ENCODE peak calls at places on chromosomes 5 and 9, in five cellular contexts. One of them, this sample, is unnamed. For H3K9me3, the result is how much of the 10 kb centered on the place peaks cover.

GRCh38 chr5:16081376-16081775 is 98.2 kb downstream of the MARCHF11 start:
- DNase-seq in H9: no peak
- DNase-seq in uterus: no peak
- DNase-seq in esophagus squamous epithelium: no peak
- DNase-seq in right lobe of liver: no peak
- DNase-seq in this sample: no peak

GRCh38 chr5:124871299-124871698 is 124.9 kb upstream of the ZNF608 start:
- DNase-seq in H9: no peak
- DNase-seq in uterus: no peak
- DNase-seq in esophagus squamous epithelium: no peak
- DNase-seq in right lobe of liver: no peak
- DNase-seq in this sample: no peak

GRCh38 chr5:171442287-171443042 is 23.0 kb downstream of the FGF18 start:
- DNase-seq in H9: no peak
- DNase-seq in uterus: no peak
- DNase-seq in esophagus squamous epithelium: no peak
- DNase-seq in right lobe of liver: no peak
- DNase-seq in this sample: no peak

GRCh38 chr9:136624184-136624951 is 38.3 kb upstream of the EGFL7 start:
- DNase-seq in H9: no peak
- DNase-seq in uterus: no peak
- DNase-seq in esophagus squamous epithelium: no peak
- DNase-seq in right lobe of liver: peak
- DNase-seq in this sample: no peak

GRCh38 chr5:35741126-35741711 is 115.5 kb upstream of the IL7R start:
- DNase-seq in H9: no peak
- DNase-seq in uterus: no peak
- DNase-seq in esophagus squamous epithelium: no peak
- DNase-seq in right lobe of liver: no peak
- DNase-seq in this sample: no peak

GRCh38 chr9:36864491-36865410 is 169.3 kb downstream of the PAX5 start:
- DNase-seq in H9: peak
- DNase-seq in uterus: no peak
- DNase-seq in esophagus squamous epithelium: no peak
- DNase-seq in right lobe of liver: no peak
- DNase-seq in this sample: no peak

GRCh38 chr9:99356512-99356971 is 134.5 kb downstream of the SEC61B start:
- DNase-seq in H9: no peak
- DNase-seq in uterus: no peak
- DNase-seq in esophagus squamous epithelium: no peak
- DNase-seq in right lobe of liver: peak
- DNase-seq in this sample: no peak

GRCh38 chr9:17905356-17906203 is 326.7 kb downstream of the SH3GL2 start:
- DNase-seq in H9: peak
- DNase-seq in uterus: peak
- DNase-seq in esophagus squamous epithelium: no peak
- DNase-seq in right lobe of liver: no peak
- DNase-seq in this sample: no peak

GRCh38 chr5:112420111-112420864 is 1.2 kb upstream of the EPB41L4A start:
- DNase-seq in H9: peak
- DNase-seq in uterus: peak
- DNase-seq in esophagus squamous epithelium: peak
- DNase-seq in right lobe of liver: peak
- DNase-seq in this sample: no peak

GRCh38 chr9:132099741-132100407 is 20.2 kb upstream of the MED27 start:
- DNase-seq in H9: no peak
- DNase-seq in uterus: no peak
- DNase-seq in esophagus squamous epithelium: no peak
- DNase-seq in right lobe of liver: no peak
- DNase-seq in this sample: no peak

GRCh38 chr5:147554285-147554817 is 44.5 kb upstream of the DPYSL3 start:
- DNase-seq in H9: no peak
- DNase-seq in uterus: peak
- DNase-seq in esophagus squamous epithelium: no peak
- DNase-seq in right lobe of liver: no peak
- DNase-seq in this sample: no peak

GRCh38 chr9:110997847-110998246 is 40.4 kb downstream of the LPAR1 start:
- DNase-seq in H9: no peak
- DNase-seq in uterus: no peak
- DNase-seq in esophagus squamous epithelium: no peak
- DNase-seq in right lobe of liver: no peak
- DNase-seq in this sample: no peak

GRCh38 chr9:137986268-137987099 is 108.9 kb downstream of the CACNA1B start:
- DNase-seq in H9: no peak
- DNase-seq in uterus: no peak
- DNase-seq in esophagus squamous epithelium: no peak
- DNase-seq in right lobe of liver: no peak
- DNase-seq in this sample: no peak
- H3K9me3 ChIP-seq in H9: under half
- H3K9me3 ChIP-seq in uterus: under half
- H3K9me3 ChIP-seq in esophagus squamous epithelium: under half
- H3K9me3 ChIP-seq in right lobe of liver: under half
- H3K9me3 ChIP-seq in this sample: under half

DNA sequence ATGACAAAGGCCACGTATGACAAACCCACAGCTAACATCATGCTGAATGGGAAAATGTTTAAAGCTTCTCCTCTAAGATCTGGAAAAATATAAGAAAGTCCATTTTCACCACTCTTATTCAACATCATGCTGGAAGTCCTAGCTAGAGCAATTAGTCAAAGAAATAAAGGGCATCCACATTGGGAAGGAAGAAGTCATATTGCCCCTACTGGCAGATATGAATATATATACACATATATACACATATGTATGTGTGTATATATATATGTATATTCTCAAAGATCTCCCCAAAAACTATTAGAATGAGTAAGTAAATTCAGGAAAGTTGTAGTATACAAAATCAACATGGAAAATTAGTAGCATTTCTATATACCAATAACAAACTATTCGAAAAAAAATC is 17.1 kb downstream of the APBA1 start:
- DNase-seq in H9: no peak
- DNase-seq in uterus: no peak
- DNase-seq in esophagus squamous epithelium: no peak
- DNase-seq in right lobe of liver: no peak
- DNase-seq in this sample: no peak
- TF ChIP-seq CTCF in H9: no peak
- TF ChIP-seq CTCF in uterus: no peak
- TF ChIP-seq CTCF in esophagus squamous epithelium: no peak
- TF ChIP-seq CTCF in right lobe of liver: no peak
- TF ChIP-seq CTCF in this sample: no peak

DNA sequence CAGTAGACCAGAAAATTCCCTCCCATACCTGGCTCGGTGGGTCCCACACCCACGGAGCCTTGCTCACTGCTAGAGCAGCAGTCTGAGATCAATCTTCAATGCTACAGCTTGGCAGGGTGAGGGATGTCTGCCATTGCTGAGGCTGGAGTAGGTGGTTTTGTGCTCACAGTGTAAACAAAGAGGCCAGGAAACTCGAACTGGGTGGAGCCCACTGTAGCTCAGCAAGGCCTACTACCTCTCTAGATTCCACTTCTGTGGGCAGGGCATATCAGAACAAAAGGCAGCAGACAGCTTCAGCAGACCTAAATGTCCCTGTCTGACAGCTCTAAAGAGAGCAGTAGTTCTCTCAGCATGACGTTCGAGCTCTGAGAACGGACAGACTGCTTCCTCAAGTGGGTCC is 5.6 kb upstream of the GZMA start:
- DNase-seq in H9: no peak
- DNase-seq in uterus: no peak
- DNase-seq in esophagus squamous epithelium: no peak
- DNase-seq in right lobe of liver: no peak
- DNase-seq in this sample: peak
- H3K9me3 ChIP-seq in H9: under half
- H3K9me3 ChIP-seq in uterus: under half
- H3K9me3 ChIP-seq in esophagus squamous epithelium: under half
- H3K9me3 ChIP-seq in right lobe of liver: under half
- H3K9me3 ChIP-seq in this sample: under half

GRCh38 chr9:10208691-10209069 is 404.1 kb downstream of the PTPRD start:
- DNase-seq in H9: no peak
- DNase-seq in uterus: no peak
- DNase-seq in esophagus squamous epithelium: no peak
- DNase-seq in right lobe of liver: no peak
- DNase-seq in this sample: no peak

GRCh38 chr9:10204276-10204675 is 408.5 kb downstream of the PTPRD start:
- DNase-seq in H9: no peak
- DNase-seq in uterus: no peak
- DNase-seq in esophagus squamous epithelium: no peak
- DNase-seq in right lobe of liver: no peak
- DNase-seq in this sample: no peak
- TF ChIP-seq CTCF in H9: no peak
- TF ChIP-seq CTCF in uterus: no peak
- TF ChIP-seq CTCF in esophagus squamous epithelium: no peak
- TF ChIP-seq CTCF in right lobe of liver: no peak
- TF ChIP-seq CTCF in this sample: no peak

GRCh38 chr9:118701985-118702384 is 667.2 kb downstream of the BRINP1 start:
- DNase-seq in H9: no peak
- DNase-seq in uterus: no peak
- DNase-seq in esophagus squamous epithelium: no peak
- DNase-seq in right lobe of liver: no peak
- DNase-seq in this sample: no peak
- H3K9me3 ChIP-seq in H9: under half
- H3K9me3 ChIP-seq in uterus: under half
- H3K9me3 ChIP-seq in esophagus squamous epithelium: under half
- H3K9me3 ChIP-seq in right lobe of liver: under half
- H3K9me3 ChIP-seq in this sample: under half